ENCODE peak calls at places on chromosomes 4 and X, in six cellular contexts. I is glomerular endothelial cell, Y is smooth muscle cell of the brain vasculature, B is A549, P is upper lobe of right lung, W is RWPE2. S is an unnamed sample.

GRCh38 chr4:77174426-77174825 is 17.4 kb downstream of the CCNG2 start:
- DNase-seq in I (no peak), Y (no peak), B (no peak), P (no peak), W (no peak), S (no peak)

GRCh38 chr4:155946486-155946885 is 7.2 kb downstream of the CTSO start:
- DNase-seq in I (no peak), Y (no peak), B (no peak), P (no peak), W (no peak), S (no peak)

GRCh38 chr4:139734875-139735380 is 69.3 kb downstream of the MGST2 start:
- DNase-seq in I (peak; percentile 36), Y (no peak), B (no peak), P (peak; percentile 94), W (no peak), S (peak; percentile 38)

GRCh38 chrX:132488092-132488749 is 617 bp downstream of the MBNL3 start:
- DNase-seq in I (no peak), Y (no peak), B (no peak), P (no peak), W (no peak), S (no peak)

GRCh38 chrX:153735274-153735673 is 10.6 kb downstream of the ABCD1 start:
- DNase-seq in I (no peak), Y (no peak), B (no peak), P (no peak), W (no peak), S (no peak)

GRCh38 chrX:56397636-56398035 is 165.5 kb downstream of the KLF8 start:
- DNase-seq in I (no peak), Y (no peak), B (no peak), P (no peak), W (no peak), S (no peak)

GRCh38 chr4:87442889-87443288 is 20.5 kb downstream of the NUDT9 start:
- DNase-seq in I (no peak), Y (no peak), B (no peak), P (no peak), W (no peak), S (no peak)

GRCh38 chr4:5758741-5759140 is 47.7 kb downstream of the EVC start:
- DNase-seq in I (no peak), Y (no peak), B (peak; percentile 69), P (peak; percentile 33), W (peak; percentile 93), S (no peak)

GRCh38 chr4:5504486-5504885 is 203.9 kb downstream of the EVC2 start:
- DNase-seq in I (no peak), Y (no peak), B (no peak), P (no peak), W (no peak), S (no peak)

GRCh38 chrX:18119856-18120255 is 100.8 kb downstream of the BEND2 start:
- DNase-seq in I (no peak), Y (no peak), B (no peak), P (no peak), W (no peak), S (no peak)

GRCh38 chr4:34157546-34157945 is 2086.8 kb downstream of the ARAP2 start:
- DNase-seq in I (no peak), Y (no peak), B (no peak), P (no peak), W (no peak), S (no peak)

GRCh38 chrX:114962209-114962608 is 55.2 kb downstream of the IL13RA2 start:
- DNase-seq in I (no peak), Y (no peak), B (no peak), P (no peak), W (no peak), S (no peak)

GRCh38 chr4:120291541-120291940 is 224.9 kb upstream of the MAD2L1 start:
- DNase-seq in I (no peak), Y (no peak), B (no peak), P (no peak), W (no peak), S (no peak)

GRCh38 chr4:105389167-105389566 is 84.7 kb downstream of the PPA2 start:
- DNase-seq in I (no peak), Y (no peak), B (no peak), P (no peak), W (no peak), S (no peak)

GRCh38 chr4:172147702-172148101 is 334.5 kb downstream of the GALNTL6 start:
- DNase-seq in I (no peak), Y (peak; percentile 43), B (no peak), P (no peak), W (no peak), S (peak; percentile 70)

GRCh38 chr4:38094419-38094818 is 134.2 kb downstream of the PTTG2 start:
- DNase-seq in I (no peak), Y (no peak), B (no peak), P (no peak), W (no peak), S (no peak)

GRCh38 chr4:48064349-48064748 is 47.8 kb downstream of the NIPAL1 start:
- DNase-seq in I (no peak), Y (no peak), B (no peak), P (no peak), W (no peak), S (no peak)

GRCh38 chr4:163332526-163333405 is at the start of gene NPY1R:
- DNase-seq in I (peak; percentile 51), Y (peak; percentile 44), B (peak; percentile 58), P (peak; percentile 82), W (peak; percentile 64), S (peak; percentile 36)

GRCh38 chrX:55312655-55313054 is 47.9 kb upstream of the PAGE3 start:
- DNase-seq in I (no peak), Y (no peak), B (no peak), P (no peak), W (no peak), S (no peak)

GRCh38 chr4:3074846-3075651 is 568 bp downstream of the HTT start:
- DNase-seq in I (no peak), Y (peak; percentile 13), B (peak; percentile 37), P (peak; percentile 89), W (peak; percentile 65), S (peak; percentile 15)

GRCh38 chr4:150582881-150583286 is 933 bp downstream of the MAB21L2 start:
- DNase-seq in I (no peak), Y (no peak), B (no peak), P (no peak), W (no peak), S (no peak)

GRCh38 chr4:173002840-173003561 is 165.6 kb upstream of the GALNT7 start:
- DNase-seq in I (no peak), Y (no peak), B (no peak), P (no peak), W (no peak), S (no peak)

GRCh38 chrX:153646620-153647373 is at the start of gene DUSP9:
- DNase-seq in I (no peak), Y (no peak), B (peak; percentile 69), P (peak; percentile 64), W (peak; percentile 47), S (no peak)

GRCh38 chrX:140712413-140713173 is 3.0 kb downstream of the LINC00632 start:
- DNase-seq in I (no peak), Y (peak; percentile 23), B (peak; percentile 1), P (peak; percentile 78), W (no peak), S (no peak)

GRCh38 chr4:118817178-118817930 is 18.6 kb downstream of the SEC24D start:
- DNase-seq in I (no peak), Y (no peak), B (no peak), P (no peak), W (no peak), S (no peak)

S was measured in brain pericyte.